ENCODE peak calls at places on chromosomes 11 and 22, in four cellular contexts. T is H1, U is IMR-90, I is K562. B is an unnamed sample.

GRCh38 chr22:44765571-44766285 is 13.4 kb downstream of the ARHGAP8 start:
- DNase-seq in T (no peak), U (no peak), I (no peak), B (no peak)

GRCh38 chr11:70860855-70861254 is 391.5 kb downstream of the SHANK2 start:
- DNase-seq in T (no peak), U (no peak), I (no peak), B (no peak)

GRCh38 chr11:69131644-69132300 is 24.0 kb upstream of the SMIM38 start:
- DNase-seq in T (peak), U (peak), I (peak), B (no peak)

GRCh38 chr11:43962383-43962969 is 20.0 kb downstream of the C11orf96 start:
- DNase-seq in T (no peak), U (no peak), I (no peak), B (no peak)

GRCh38 chr11:26930518-26931247 is 63.2 kb upstream of the FIBIN start:
- DNase-seq in T (no peak), U (peak), I (no peak), B (no peak)

GRCh38 chr11:10784229-10785145 is 24.2 kb downstream of the EIF4G2 start:
- DNase-seq in T (no peak), U (peak), I (no peak), B (no peak)

GRCh38 chr22:27391092-27391770 is 410.3 kb downstream of the MN1 start:
- DNase-seq in T (no peak), U (no peak), I (no peak), B (no peak)

GRCh38 chr11:12045914-12046635 is 37.6 kb upstream of the DKK3 start:
- DNase-seq in T (no peak), U (peak), I (no peak), B (no peak)

GRCh38 chr11:2088284-2088683 is 50.9 kb downstream of the IGF2 start:
- DNase-seq in T (no peak), U (no peak), I (peak), B (no peak)

DNA sequence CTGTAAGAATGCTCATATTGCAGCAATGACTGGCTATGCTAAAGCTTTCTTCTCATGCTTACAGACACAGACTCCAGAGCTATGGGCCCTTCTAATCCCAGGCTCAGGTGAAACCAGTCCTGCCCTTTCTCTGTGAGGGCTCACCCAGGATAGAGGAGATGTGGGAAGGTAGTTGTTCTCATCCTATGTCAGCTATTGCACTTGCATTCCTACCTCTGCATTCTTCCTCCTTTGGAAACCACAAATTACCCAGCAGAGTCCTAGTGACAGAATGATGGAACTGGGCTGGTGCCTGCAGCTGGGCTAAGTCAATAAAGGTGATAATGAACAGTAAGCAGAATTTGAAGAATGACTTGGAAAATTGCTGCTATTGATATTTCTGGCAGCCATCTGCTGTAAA is 560.0 kb downstream of the TMEM135 start:
- DNase-seq in T (no peak), U (no peak), I (no peak), B (no peak)
- TF ChIP-seq CHD1 in T (no peak), U (no peak), I (no peak), B (no peak)

DNA sequence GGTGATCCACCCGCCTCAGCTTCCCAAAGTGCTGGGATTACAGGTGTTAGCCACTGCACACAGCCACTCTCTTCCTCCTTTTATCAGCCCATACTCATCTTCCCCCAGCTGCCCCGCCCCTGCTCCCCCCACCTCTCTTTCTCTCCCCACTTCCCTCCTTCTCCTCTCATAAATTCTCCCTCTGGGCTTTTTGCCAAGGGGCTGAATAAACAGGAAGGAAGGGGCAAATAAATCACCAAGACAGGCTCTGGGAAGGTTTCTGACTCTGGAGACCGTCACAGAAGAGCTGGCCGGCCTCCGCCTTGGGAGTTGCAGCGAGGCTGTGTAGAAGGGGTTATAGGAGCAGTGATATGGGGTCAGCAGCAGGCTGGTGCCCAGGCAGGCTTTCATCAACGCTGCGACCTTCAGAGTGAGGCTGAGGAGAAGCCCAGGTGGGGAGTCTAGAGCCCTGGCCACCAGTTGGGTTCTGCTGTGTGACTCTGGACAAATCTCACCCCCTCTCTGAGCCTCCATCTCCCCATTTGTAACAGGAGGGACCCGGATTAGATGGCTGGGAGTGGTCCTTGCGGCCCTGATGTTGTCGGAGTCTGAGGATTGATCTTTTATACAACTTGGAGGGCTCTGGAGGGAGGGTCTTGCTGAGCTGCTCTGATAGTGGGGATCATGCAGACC is 62.6 kb upstream of the RASD2 start:
- DNase-seq in T (no peak), U (peak), I (peak), B (no peak)
- H3K9ac ChIP-seq in T (no peak), U (no peak), I (no peak), B (no peak)

DNA sequence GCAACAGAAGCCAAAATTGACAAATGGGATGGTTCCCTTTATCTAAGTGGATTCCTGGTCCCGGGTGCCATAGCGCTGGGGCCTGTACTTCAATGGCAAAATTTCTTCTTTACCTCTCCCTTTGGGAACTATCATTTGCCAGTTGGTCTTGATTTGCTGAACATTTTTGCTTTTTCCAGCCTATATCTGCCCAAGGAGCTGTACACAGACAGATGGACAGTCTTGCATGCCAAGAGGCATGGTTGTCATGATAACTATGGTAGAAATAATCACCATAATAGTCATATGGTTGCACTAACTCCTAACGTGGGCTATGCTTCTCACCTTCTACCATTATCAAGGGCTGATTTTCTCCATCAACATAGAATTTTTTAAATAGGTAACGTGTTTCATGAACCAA is 1030.9 kb downstream of the OPCML start:
- DNase-seq in T (no peak), U (no peak), I (no peak), B (no peak)
- TF ChIP-seq CHD1 in T (no peak), U (no peak), I (no peak), B (no peak)

GRCh38 chr11:102615077-102615893 is 9.8 kb downstream of the MMP20 start:
- DNase-seq in T (no peak), U (no peak), I (no peak), B (no peak)

GRCh38 chr11:102611291-102611690 is 13.8 kb downstream of the MMP20 start:
- DNase-seq in T (no peak), U (no peak), I (no peak), B (no peak)

GRCh38 chr11:102615894-102616432 is 9.2 kb downstream of the MMP20 start:
- DNase-seq in T (no peak), U (no peak), I (no peak), B (no peak)

GRCh38 chr11:102614485-102614884 is 10.6 kb downstream of the MMP20 start:
- DNase-seq in T (no peak), U (no peak), I (no peak), B (no peak)

DNA sequence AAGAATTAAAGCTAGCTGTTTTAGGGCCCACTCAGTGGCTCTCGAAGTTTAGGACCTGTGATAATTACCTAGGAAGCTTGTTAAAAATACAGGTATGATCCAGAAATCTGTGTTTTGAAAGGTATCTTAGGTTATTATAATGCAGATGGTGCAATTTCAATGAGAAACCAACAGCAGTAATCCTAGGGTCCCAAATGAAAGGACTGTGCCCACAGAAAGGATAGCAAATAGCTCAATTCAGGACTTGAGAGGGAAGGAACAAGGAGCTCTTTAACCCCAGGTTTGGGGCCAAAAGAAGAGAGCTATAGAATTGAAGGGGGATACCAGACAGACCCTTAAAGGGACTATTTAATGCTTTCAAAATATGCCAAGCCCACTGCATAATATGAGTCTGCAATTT is 11.7 kb downstream of the MMP20 start:
- DNase-seq in T (no peak), U (no peak), I (no peak), B (no peak)
- H3K9ac ChIP-seq in T (no peak), U (no peak), I (no peak), B (no peak)